ENCODE peak calls at places on chromosomes 4 and X, in nine cellular contexts. Z is IMR-90, O is GM23248, M is astrocyte, G is mammary epithelial cell, V is SK-N-SH, W is neural progenitor cell, J is endothelial cell of umbilical vein, L is K562. N is an unnamed sample.

GRCh38 chr4:10095296-10095991 is 21.2 kb downstream of the WDR1 start:
- DNase-seq in M (no peak), O (peak), W (no peak), Z (no peak), L (no peak), V (no peak), G (no peak), J (no peak), N (no peak)

GRCh38 chr4:149486861-149487260 is 328.8 kb downstream of the IQCM start:
- DNase-seq in W (no peak), O (no peak), M (no peak), Z (no peak), V (no peak), L (no peak), G (no peak), J (no peak), N (no peak)

GRCh38 chr4:82247629-82248028 is 126.2 kb downstream of the HNRNPD start:
- DNase-seq in W (no peak), M (no peak), V (no peak), Z (no peak), L (no peak), G (no peak), J (no peak), O (no peak), N (no peak)

GRCh38 chr4:1711055-1711905 is 839 bp downstream of the SLBP start:
- DNase-seq in G (peak), J (peak), W (peak), Z (peak), M (peak), V (no peak), L (peak), O (peak), N (peak)

GRCh38 chr4:179110356-179110755 is 1668.1 kb upstream of the AGA start:
- DNase-seq in W (no peak), M (peak), G (peak), Z (peak), V (no peak), J (no peak), L (no peak), O (peak), N (peak)

GRCh38 chrX:126552313-126553022 is at the start of gene DCAF12L1:
- DNase-seq in J (peak), Z (no peak), L (no peak), W (peak), M (no peak), O (no peak), G (no peak), V (no peak), N (no peak)

GRCh38 chrX:20266810-20267598 is at the start of gene RPS6KA3:
- DNase-seq in O (peak), G (peak), L (peak), V (peak), M (peak), W (peak), Z (peak), J (peak), N (peak)

GRCh38 chrX:55340896-55341433 is 76.2 kb upstream of the PAGE3 start:
- DNase-seq in Z (no peak), L (no peak), G (no peak), W (no peak), M (no peak), J (no peak), V (no peak), O (no peak), N (no peak)

GRCh38 chr4:40890764-40891163 is 141.0 kb downstream of the NSUN7 start:
- DNase-seq in W (no peak), M (no peak), V (no peak), L (no peak), G (no peak), J (no peak), O (no peak), Z (no peak), N (no peak)

GRCh38 chr4:175419120-175419774 is 392.8 kb downstream of the GPM6A start:
- DNase-seq in V (no peak), J (no peak), L (no peak), W (no peak), M (peak), O (peak), G (peak), Z (peak), N (peak)

DNA sequence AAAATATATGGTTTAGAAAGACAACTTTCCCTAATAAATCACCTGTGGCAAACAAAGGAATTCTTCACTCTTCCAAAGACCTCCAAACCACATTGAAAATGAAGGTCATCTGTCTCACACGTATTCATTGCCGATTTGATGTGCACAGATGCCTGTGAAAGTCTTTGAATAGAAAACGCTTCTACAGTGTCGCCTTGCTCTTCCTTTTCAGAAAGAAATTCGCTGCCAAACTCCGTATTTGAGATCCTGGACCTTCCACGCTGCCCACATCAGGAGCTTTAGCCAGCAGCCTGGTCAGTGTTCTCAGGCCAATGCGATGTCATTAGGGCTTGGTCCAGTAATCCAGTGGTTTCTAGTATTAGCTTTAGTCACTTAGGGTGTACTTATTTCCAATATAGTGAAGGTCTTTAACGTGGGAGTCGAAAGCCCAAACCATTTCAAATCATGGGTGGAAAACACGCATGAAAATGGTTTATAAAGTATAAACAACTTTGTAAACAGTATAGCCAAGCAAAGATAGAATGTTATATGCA is 22.1 kb downstream of the SPINK2 start:
- DNase-seq in O (peak), M (peak), G (no peak), J (no peak), Z (no peak), L (no peak), W (peak), V (no peak), N (no peak)
- H3K9ac ChIP-seq in O (peak), M (peak), G (peak), J (peak), Z (no peak), L (no peak), W (no peak), V (peak), N (peak)

GRCh38 chr4:80387390-80388283 is 52.1 kb downstream of the CFAP299 start:
- DNase-seq in M (no peak), G (no peak), W (no peak), Z (no peak), J (no peak), L (no peak), V (no peak), O (no peak), N (no peak)

GRCh38 chr4:80388284-80388607 is 52.7 kb downstream of the CFAP299 start:
- DNase-seq in V (no peak), M (no peak), W (no peak), L (no peak), Z (no peak), G (no peak), J (no peak), O (no peak), N (no peak)

GRCh38 chr4:80390178-80390577 is 54.6 kb downstream of the CFAP299 start:
- DNase-seq in M (no peak), G (no peak), V (no peak), L (no peak), Z (no peak), O (no peak), J (no peak), W (no peak), N (no peak)

GRCh38 chr4:80393970-80394250 is 58.4 kb downstream of the CFAP299 start:
- DNase-seq in W (no peak), L (no peak), Z (no peak), V (no peak), J (no peak), O (no peak), M (no peak), G (no peak), N (no peak)

DNA sequence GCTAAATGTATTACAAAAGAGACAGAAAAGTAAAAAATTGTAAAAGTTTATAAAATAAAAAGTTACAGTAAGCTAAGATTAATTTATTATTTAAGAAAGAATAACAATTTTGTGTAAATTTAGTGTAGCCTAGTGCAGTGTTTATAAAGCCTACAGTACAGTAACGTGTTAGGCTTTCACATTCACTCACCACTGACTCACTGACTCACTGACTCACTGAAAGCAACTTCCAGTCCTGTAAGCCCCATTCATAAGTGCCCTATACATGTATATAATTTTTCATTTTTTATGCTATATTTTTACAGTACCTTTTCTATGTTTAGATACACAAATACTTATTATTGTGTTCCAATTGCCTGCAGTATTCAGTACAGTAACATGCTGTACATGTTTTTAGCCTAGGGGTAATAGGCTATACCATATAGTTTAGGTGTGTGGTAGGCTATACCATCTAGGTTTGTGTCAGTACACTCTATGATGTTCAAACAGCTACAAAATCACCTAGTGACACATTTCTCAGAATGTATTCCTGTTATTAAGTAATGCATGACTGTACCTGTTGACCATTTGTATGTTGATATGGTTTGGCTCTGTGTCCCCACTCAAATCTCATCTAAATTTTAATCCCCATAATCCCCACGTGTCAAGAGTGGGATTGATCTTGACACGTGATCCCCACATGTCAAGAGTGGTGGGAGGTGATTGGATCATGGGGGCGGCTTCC is 57.9 kb downstream of the CFAP299 start:
- DNase-seq in L (no peak), Z (peak), V (no peak), J (no peak), W (no peak), O (peak), M (no peak), G (peak), N (peak)
- H3K4me3 ChIP-seq in L (no peak), Z (no peak), V (no peak), J (no peak), W (no peak), O (no peak), M (no peak), G (no peak), N (no peak)

GRCh38 chrX:71621644-71622346 is 3.5 kb upstream of the CXCR3 start:
- DNase-seq in J (no peak), V (no peak), W (no peak), G (no peak), O (peak), Z (peak), L (no peak), M (no peak), N (peak)

GRCh38 chrX:71623714-71624113 is 5.4 kb upstream of the CXCR3 start:
- DNase-seq in G (no peak), J (no peak), L (no peak), M (no peak), V (no peak), Z (no peak), O (no peak), W (no peak), N (no peak)

GRCh38 chrX:71625471-71625870 is 7.2 kb upstream of the CXCR3 start:
- DNase-seq in L (no peak), W (no peak), J (no peak), O (no peak), V (no peak), Z (no peak), G (no peak), M (no peak), N (no peak)

GRCh38 chrX:71622347-71623104 is 4.2 kb upstream of the CXCR3 start:
- DNase-seq in W (peak), J (peak), G (peak), O (peak), V (peak), M (peak), L (peak), Z (peak), N (peak)

GRCh38 chrX:71623105-71623450 is 4.8 kb upstream of the CXCR3 start:
- DNase-seq in V (no peak), O (no peak), Z (no peak), L (no peak), J (no peak), M (no peak), W (no peak), G (no peak), N (no peak)
- H3K9ac ChIP-seq in V (no peak), O (peak), Z (no peak), L (no peak), J (peak), M (no peak), W (no peak), G (no peak), N (peak)

GRCh38 chr4:186570193-186570996 is 15.0 kb upstream of the MTNR1A start:
- DNase-seq in Z (peak), L (no peak), G (no peak), W (peak), M (peak), V (no peak), O (peak), J (no peak), N (peak)

GRCh38 chr4:186563761-186564160 is 8.4 kb upstream of the MTNR1A start:
- DNase-seq in V (no peak), L (no peak), M (no peak), G (no peak), Z (no peak), W (no peak), J (no peak), O (no peak), N (no peak)

GRCh38 chr4:186566068-186566467 is 10.7 kb upstream of the MTNR1A start:
- DNase-seq in L (no peak), V (no peak), W (no peak), Z (no peak), J (no peak), G (peak), O (no peak), M (no peak), N (no peak)

GRCh38 chr4:186569533-186570192 is 14.3 kb upstream of the MTNR1A start:
- DNase-seq in W (no peak), J (no peak), V (no peak), G (no peak), Z (no peak), M (no peak), L (no peak), O (no peak), N (no peak)
- H3K4me3 ChIP-seq in W (no peak), J (no peak), V (peak), G (no peak), Z (peak), M (no peak), L (no peak), O (peak), N (peak)

N was measured in adipocyte.